ENCODE peak calls at places on chromosome 7, in eight cellular contexts. F, S, T, R, E, V, X and D are unnamed samples.

GRCh38 chr7:150955519-150956394 is 22.4 kb downstream of the KCNH2 start:
- DNase-seq in E (peak; percentile 88), S (no peak), F (peak; percentile 29), R (no peak), T (peak; percentile 95), V (no peak), X (no peak), D (no peak)

GRCh38 chr7:152925412-152926147 is 166.0 kb downstream of the ACTR3B start:
- DNase-seq in E (no peak), F (no peak), S (no peak), R (no peak), V (no peak), T (peak; percentile 97), X (no peak), D (no peak)

GRCh38 chr7:15557186-15557585 is 4.6 kb downstream of the AGMO start:
- DNase-seq in T (no peak), S (no peak), V (no peak), E (no peak), X (no peak), R (no peak), F (no peak), D (no peak)

GRCh38 chr7:155916926-155917655 is 104.8 kb upstream of the SHH start:
- DNase-seq in E (no peak), T (no peak), V (no peak), R (no peak), X (no peak), F (no peak), S (no peak), D (no peak)

GRCh38 chr7:27635728-27636127 is 27.0 kb downstream of the HIBADH start:
- DNase-seq in X (no peak), R (no peak), T (no peak), V (no peak), F (no peak), S (no peak), E (no peak), D (no peak)

GRCh38 chr7:19747740-19748339 is 25.6 kb downstream of the TMEM196 start:
- DNase-seq in F (peak; percentile 20), S (no peak), V (peak; percentile 48), E (peak; percentile 50), X (peak; percentile 42), R (no peak), T (peak; percentile 43), D (peak; percentile 60)

GRCh38 chr7:128858380-128859231 is 4.0 kb upstream of the ATP6V1F start:
- DNase-seq in T (no peak), X (no peak), F (no peak), S (no peak), V (no peak), E (no peak), R (no peak), D (no peak)

GRCh38 chr7:377069-378040 is 87.4 kb downstream of the FOXL3 start:
- DNase-seq in T (peak; percentile 73), F (no peak), V (peak; percentile 7), R (no peak), E (no peak), X (no peak), S (no peak), D (no peak)

GRCh38 chr7:151378496-151379192 is 31.2 kb downstream of the WDR86 start:
- DNase-seq in X (no peak), F (no peak), T (no peak), S (no peak), R (no peak), E (no peak), V (peak; percentile 4), D (no peak)

GRCh38 chr7:25402528-25402927 is 174.2 kb upstream of the NPVF start:
- DNase-seq in F (no peak), R (no peak), T (no peak), S (no peak), X (no peak), V (no peak), E (no peak), D (no peak)

GRCh38 chr7:106285801-106286492 is 1.2 kb upstream of the NAMPT start:
- DNase-seq in V (peak; percentile 12), R (no peak), F (peak; percentile 48), S (no peak), T (no peak), X (no peak), E (no peak), D (no peak)

GRCh38 chr7:109259151-109259550 is 689.5 kb downstream of the DNAJB9 start:
- DNase-seq in R (no peak), F (no peak), S (no peak), V (no peak), T (peak; percentile 2), E (no peak), X (no peak), D (no peak)

GRCh38 chr7:19401461-19401860 is 256.2 kb upstream of the FERD3L start:
- DNase-seq in S (no peak), T (no peak), E (no peak), V (no peak), R (no peak), X (no peak), F (no peak), D (no peak)

GRCh38 chr7:132904209-132904608 is 177.7 kb downstream of the CHCHD3 start:
- DNase-seq in F (no peak), S (no peak), T (no peak), X (no peak), V (no peak), E (no peak), R (no peak), D (no peak)

GRCh38 chr7:47807756-47808155 is 140.5 kb downstream of the PKD1L1 start:
- DNase-seq in V (no peak), X (no peak), E (no peak), F (no peak), T (peak; percentile 64), S (no peak), R (no peak), D (no peak)

GRCh38 chr7:26690135-26690534 is 174.3 kb downstream of the SKAP2 start:
- DNase-seq in V (no peak), X (no peak), F (no peak), T (no peak), E (no peak), S (no peak), R (no peak), D (no peak)

GRCh38 chr7:103094102-103094501 is 19.2 kb downstream of the ARMC10 start:
- DNase-seq in S (no peak), F (no peak), V (no peak), E (no peak), X (no peak), T (no peak), R (no peak), D (no peak)

GRCh38 chr7:157431173-157431950 is 94.6 kb downstream of the DNAJB6 start:
- DNase-seq in S (no peak), T (no peak), V (no peak), F (no peak), E (no peak), X (no peak), R (no peak), D (no peak)